ENCODE peak calls at places on chromosomes 12 and 14, in five cellular contexts. P, A, E, T and M are unnamed samples.

GRCh38 chr14:92649934-92650545 is 98.4 kb downstream of the LGMN start:
- DNase-seq in P (peak; percentile 33), A (peak; percentile 80), E (peak; percentile 82), T (no peak), M (peak; percentile 92)

GRCh38 chr12:96452271-96452922 is 37.0 kb upstream of the CFAP54 start:
- DNase-seq in P (no peak), A (no peak), E (no peak), T (no peak), M (no peak)

GRCh38 chr12:108582981-108583770 is 14.7 kb downstream of the TMEM119 start:
- DNase-seq in P (no peak), A (no peak), E (no peak), T (no peak), M (no peak)

GRCh38 chr12:12811343-12811742 is 1.8 kb upstream of the DDX47 start:
- DNase-seq in P (no peak), A (no peak), E (no peak), T (no peak), M (no peak)

GRCh38 chr14:105940534-105941225 is 414.3 kb downstream of the TMEM121 start:
- DNase-seq in P (no peak), A (no peak), E (peak; percentile 10), T (no peak), M (no peak)

GRCh38 chr14:89013098-89013504 is 188.7 kb downstream of the TTC8 start:
- DNase-seq in P (no peak), A (no peak), E (no peak), T (no peak), M (peak; percentile 11)

GRCh38 chr14:73800970-73801515 is 50.6 kb upstream of the PTGR2 start:
- DNase-seq in P (no peak), A (no peak), E (no peak), T (no peak), M (no peak)

GRCh38 chr12:2841056-2841455 is 6.2 kb upstream of the NRIP2 start:
- DNase-seq in P (no peak), A (peak; percentile 20), E (peak; percentile 60), T (no peak), M (no peak)

GRCh38 chr14:68546839-68547238 is 246.0 kb downstream of the ZFP36L1 start:
- DNase-seq in P (no peak), A (peak; percentile 90), E (no peak), T (no peak), M (peak; percentile 88)

GRCh38 chr14:68295316-68295816 is 475.8 kb downstream of the RAD51B start:
- DNase-seq in P (peak; percentile 41), A (no peak), E (peak; percentile 78), T (peak; percentile 41), M (no peak)

GRCh38 chr12:124518051-124518932 is 49.1 kb downstream of the NCOR2 start:
- DNase-seq in P (peak; percentile 98), A (peak; percentile 100), E (peak; percentile 100), T (peak; percentile 72), M (peak; percentile 99)

GRCh38 chr12:2052861-2053674 is at the start of gene CACNA1C:
- DNase-seq in P (peak; percentile 71), A (peak; percentile 64), E (no peak), T (peak; percentile 81), M (peak; percentile 66)

GRCh38 chr14:65637780-65638179 is 225.2 kb downstream of the FUT8 start:
- DNase-seq in P (no peak), A (peak; percentile 89), E (no peak), T (no peak), M (peak; percentile 1)

GRCh38 chr12:2211119-2211518 is 158.3 kb downstream of the CACNA1C start:
- DNase-seq in P (no peak), A (no peak), E (no peak), T (no peak), M (no peak)

GRCh38 chr14:37048666-37049071 is 123.7 kb downstream of the SLC25A21 start:
- DNase-seq in P (no peak), A (peak; percentile 73), E (no peak), T (no peak), M (peak; percentile 20)

GRCh38 chr12:70756118-70756517 is 118.9 kb upstream of the PTPRB start:
- DNase-seq in P (no peak), A (peak; percentile 77), E (no peak), T (no peak), M (peak; percentile 20)

GRCh38 chr14:59337151-59337611 is 128.0 kb downstream of the GPR135 start:
- DNase-seq in P (peak; percentile 53), A (peak; percentile 70), E (peak; percentile 73), T (no peak), M (no peak)

GRCh38 chr14:68566075-68566474 is 226.8 kb downstream of the ZFP36L1 start:
- DNase-seq in P (no peak), A (no peak), E (no peak), T (no peak), M (no peak)

GRCh38 chr12:118052324-118053070 is 8.5 kb downstream of the WSB2 start:
- DNase-seq in P (peak; percentile 62), A (peak; percentile 98), E (peak; percentile 98), T (no peak), M (peak; percentile 95)

GRCh38 chr12:42187799-42188198 is 43.1 kb upstream of the GXYLT1 start:
- DNase-seq in P (no peak), A (no peak), E (no peak), T (no peak), M (no peak)

GRCh38 chr14:26598672-26599131 is 869 bp upstream of the NOVA1 start:
- DNase-seq in P (no peak), A (no peak), E (no peak), T (peak; percentile 5), M (no peak)

GRCh38 chr12:93954160-93955112 is 193.9 kb upstream of the PLXNC1 start:
- DNase-seq in P (peak; percentile 12), A (no peak), E (no peak), T (no peak), M (peak; percentile 19)

GRCh38 chr14:106518054-106518943 is 991.9 kb downstream of the TMEM121 start:
- DNase-seq in P (peak; percentile 43), A (no peak), E (peak; percentile 57), T (no peak), M (no peak)

GRCh38 chr14:60357551-60357930 is 108.5 kb downstream of the PPM1A start:
- DNase-seq in P (no peak), A (no peak), E (peak; percentile 51), T (no peak), M (no peak)

GRCh38 chr14:59481407-59482119 is 2.6 kb downstream of the L3HYPDH start:
- DNase-seq in P (no peak), A (peak; percentile 71), E (no peak), T (no peak), M (peak; percentile 60)

DNA sequence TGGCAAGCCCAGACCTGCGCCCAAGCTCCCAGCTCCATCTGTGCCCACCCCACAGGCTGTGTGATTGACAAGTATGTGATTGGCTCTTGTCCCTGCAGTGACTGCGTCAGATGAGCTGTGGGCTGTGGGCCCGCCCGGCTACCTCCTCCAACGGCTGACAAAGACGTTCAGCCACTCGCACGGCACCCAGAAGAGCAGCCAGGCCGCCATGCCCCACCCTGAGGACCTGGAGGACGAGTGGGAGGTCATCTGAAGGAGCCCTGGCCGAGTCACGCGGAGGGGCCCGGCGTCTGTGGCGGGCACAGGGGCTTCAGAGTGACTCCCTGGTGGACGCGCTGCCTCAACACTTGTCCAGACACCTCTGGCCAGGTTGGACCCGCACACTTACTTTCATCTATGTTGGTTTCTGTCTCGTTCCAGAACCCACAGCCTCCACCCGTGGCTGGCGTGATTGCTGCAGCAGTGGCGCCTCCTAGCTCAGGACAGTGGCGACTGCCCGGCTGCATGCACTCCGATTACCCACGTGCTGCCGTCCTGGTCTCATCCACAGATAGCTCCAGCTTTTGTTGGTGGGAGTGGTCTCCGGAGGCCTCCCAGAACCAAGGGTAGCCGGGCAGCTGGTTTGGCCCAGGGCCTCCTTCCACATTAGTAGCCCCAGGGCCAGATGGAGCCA is 11.4 kb downstream of the ANKRD9 start:
- DNase-seq in P (peak; percentile 36), A (no peak), E (no peak), T (no peak), M (no peak)
- TF ChIP-seq CTCF in P (no peak), A (peak; percentile 20), E (no peak), T (no peak), M (no peak)

DNA sequence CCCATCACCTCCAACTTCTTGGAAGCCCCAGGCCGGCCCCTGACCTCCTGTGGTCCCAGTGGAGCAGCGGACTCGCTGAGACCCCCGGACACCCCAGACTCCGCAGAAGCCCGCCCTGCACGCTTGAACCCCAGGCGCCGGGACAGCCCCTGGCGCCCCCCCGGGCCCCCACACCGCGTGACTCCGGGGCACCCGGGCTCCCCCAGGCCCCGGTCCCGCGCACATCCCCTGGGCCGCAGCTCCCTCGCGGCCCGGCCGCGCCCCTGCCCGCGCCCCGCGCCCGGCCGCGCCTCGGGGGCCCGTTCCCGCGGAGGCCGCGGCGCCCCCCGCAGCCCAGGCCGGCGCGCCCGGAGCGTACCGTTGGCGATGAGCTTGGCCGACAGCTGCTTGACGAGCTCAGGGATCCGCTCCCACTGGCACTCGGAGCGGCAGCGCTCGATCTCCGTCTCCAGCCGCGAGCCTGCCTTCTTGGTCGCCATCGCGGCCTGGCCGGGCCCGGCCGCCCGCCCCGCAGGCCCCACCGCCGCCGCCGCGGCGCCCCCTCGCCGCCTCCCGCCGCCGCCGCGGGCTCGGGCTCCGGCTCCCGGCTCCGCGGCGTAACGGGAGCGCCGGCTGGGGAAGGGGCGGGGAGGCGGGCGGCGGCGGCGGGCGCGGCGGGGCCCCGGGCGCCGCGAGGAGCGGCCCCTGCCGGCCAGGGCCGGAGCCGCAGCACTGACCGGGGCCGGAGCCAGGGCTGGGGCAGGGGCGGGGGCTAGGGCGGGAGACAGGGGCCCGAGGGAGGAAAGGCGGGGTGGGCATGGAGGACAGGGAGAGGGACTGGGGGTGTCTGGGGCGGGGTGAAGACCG is at the start of gene TTC7B:
- DNase-seq in P (peak; percentile 65), A (peak; percentile 36), E (no peak), T (peak; percentile 74), M (peak; percentile 24)
- TF ChIP-seq CTCF in P (no peak), A (peak; percentile 14), E (no peak), T (no peak), M (peak; percentile 45)

DNA sequence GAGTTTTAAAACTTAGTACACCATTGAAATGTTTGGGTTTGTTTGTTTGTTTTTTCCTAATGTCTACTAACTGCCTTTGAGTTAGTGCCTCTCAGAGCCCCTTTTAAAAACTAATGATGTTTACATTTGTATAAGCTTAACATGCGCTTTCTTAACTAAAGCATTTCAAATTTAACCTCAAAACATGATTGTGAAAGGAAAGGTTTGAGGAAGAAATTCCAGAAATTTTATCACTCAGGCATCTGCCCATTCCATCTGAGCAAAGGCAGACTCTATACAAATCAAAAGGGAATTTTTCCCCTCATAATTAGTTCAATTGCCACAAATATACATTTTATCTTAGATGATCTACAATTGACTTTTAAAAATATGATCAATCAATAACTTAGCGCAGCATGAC is 230.7 kb upstream of the CAND1 start:
- DNase-seq in P (no peak), A (peak; percentile 27), E (no peak), T (no peak), M (no peak)
- TF ChIP-seq CTCF in P (no peak), A (no peak), E (no peak), T (no peak), M (no peak)

DNA sequence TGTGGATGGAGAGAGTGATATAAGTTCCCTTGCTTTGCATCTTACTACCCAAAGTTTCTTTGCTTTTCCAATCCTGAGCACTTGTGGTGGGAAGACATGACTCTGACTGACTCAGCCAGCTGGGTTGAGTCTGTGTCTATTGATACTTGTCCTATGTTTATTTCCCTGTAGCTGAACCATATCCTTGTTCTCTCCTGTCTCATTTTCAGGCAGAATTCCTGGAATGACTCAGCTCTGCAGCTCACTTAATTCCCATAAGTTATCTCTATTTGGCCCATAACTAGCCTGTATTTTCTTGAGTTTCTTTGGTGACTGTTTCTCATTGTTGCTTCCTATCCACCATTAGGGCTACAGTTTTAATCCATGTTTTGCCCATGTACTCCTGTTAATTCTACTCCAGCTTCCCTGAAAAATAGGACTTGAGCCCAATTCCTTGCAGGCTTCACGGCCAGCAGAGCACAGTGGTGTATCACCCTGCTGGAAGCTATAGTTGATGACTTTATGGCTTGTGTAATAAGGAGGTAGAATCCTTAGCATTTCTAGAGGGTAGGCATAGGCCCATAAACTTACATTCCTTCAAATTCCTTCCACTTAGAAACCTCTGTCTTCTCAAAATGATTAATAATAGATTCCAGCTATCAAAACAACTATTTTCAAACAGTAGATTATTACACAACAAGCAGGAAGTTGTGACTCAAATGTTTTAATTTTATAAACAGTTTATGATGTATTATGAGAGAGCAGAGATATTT is 183.1 kb downstream of the TMTC3 start:
- DNase-seq in P (no peak), A (peak; percentile 98), E (no peak), T (no peak), M (peak; percentile 98)
- TF ChIP-seq CTCF in P (no peak), A (peak; percentile 21), E (no peak), T (no peak), M (peak; percentile 15)